ENCODE peak calls at places on chromosomes 4 and X, in nine cellular contexts. B is tibial artery; F is brain microvascular endothelial cell; E is activated CD4-positive, alpha-beta T cell treated with anti-CD3 and anti-CD28 coated beads, Interleukin-2, amount 50 U/mL, for 48 hours; A is M059J; K is HEK293T; O is RPMI8226; C is esophagus squamous epithelium; D is AG09309. M is an unnamed sample.

GRCh38 chr4:16439003-16439402 is 212.7 kb upstream of the TAPT1 start:
- DNase-seq in C (no peak), O (no peak), D (peak; percentile 21), K (no peak), A (no peak), E (no peak), F (peak; percentile 13), B (no peak), M (no peak)

GRCh38 chr4:26753642-26754041 is 107.0 kb upstream of the STIM2 start:
- DNase-seq in F (peak; percentile 36), O (no peak), C (no peak), B (no peak), D (peak; percentile 20), A (no peak), K (peak; percentile 8), E (no peak), M (no peak)

GRCh38 chr4:766152-766515 is 59.8 kb downstream of the CPLX1 start:
- DNase-seq in O (no peak), E (no peak), D (no peak), K (no peak), F (peak; percentile 46), A (peak; percentile 64), B (no peak), C (no peak), M (no peak)

GRCh38 chr4:41221850-41222249 is 7.5 kb upstream of the APBB2 start:
- DNase-seq in O (no peak), K (no peak), F (no peak), B (no peak), D (no peak), E (no peak), A (no peak), C (no peak), M (no peak)

GRCh38 chr4:15001248-15001824 is 945 bp upstream of the CPEB2 start:
- DNase-seq in A (peak; percentile 83), K (peak; percentile 51), O (peak; percentile 55), F (peak; percentile 89), E (peak; percentile 67), D (peak; percentile 86), C (peak; percentile 36), B (peak; percentile 88), M (peak; percentile 52)

GRCh38 chrX:104833401-104833800 is 267.4 kb downstream of the IL1RAPL2 start:
- DNase-seq in K (no peak), A (no peak), F (no peak), O (no peak), D (no peak), E (no peak), B (no peak), C (no peak), M (no peak)

GRCh38 chrX:149910178-149910695 is 19.1 kb upstream of the HSFX4 start:
- DNase-seq in A (peak; percentile 1), O (no peak), K (no peak), F (no peak), C (no peak), D (no peak), E (no peak), B (no peak), M (no peak)

GRCh38 chr4:8726344-8726851 is 133.8 kb downstream of the CPZ start:
- DNase-seq in K (no peak), A (no peak), O (no peak), D (no peak), E (no peak), B (peak; percentile 9), C (no peak), F (no peak), M (no peak)

GRCh38 chr4:144495944-144496343 is 150.0 kb upstream of the HHIP start:
- DNase-seq in A (no peak), C (no peak), O (no peak), B (no peak), K (no peak), D (no peak), E (no peak), F (no peak), M (no peak)

GRCh38 chr4:111959202-111959601 is 186.1 kb upstream of the FAM241A start:
- DNase-seq in O (no peak), K (no peak), A (peak; percentile 87), D (no peak), C (no peak), B (no peak), F (peak; percentile 51), E (no peak), M (no peak)

GRCh38 chrX:12771445-12772069 is 19.7 kb upstream of the PRPS2 start:
- DNase-seq in F (peak; percentile 13), A (no peak), D (no peak), O (peak; percentile 89), K (peak; percentile 77), E (peak; percentile 72), C (no peak), B (peak; percentile 22), M (peak; percentile 68)

GRCh38 chr4:84529169-84529751 is 30.2 kb upstream of the NKX6-1 start:
- DNase-seq in C (no peak), E (no peak), K (peak; percentile 30), D (no peak), O (peak; percentile 51), A (peak; percentile 32), B (no peak), F (no peak), M (no peak)

GRCh38 chr4:26288308-26288982 is 32.4 kb upstream of the RBPJ start:
- DNase-seq in F (peak; percentile 47), B (no peak), C (no peak), O (no peak), K (no peak), D (peak; percentile 11), A (peak; percentile 78), E (peak; percentile 50), M (peak; percentile 21)

GRCh38 chrX:40031861-40032422 is 65.8 kb downstream of the BCOR start:
- DNase-seq in E (no peak), O (no peak), K (no peak), B (no peak), C (no peak), F (no peak), D (no peak), A (peak; percentile 62), M (no peak)

GRCh38 chr4:1026115-1026514 is 14.7 kb downstream of the FGFRL1 start:
- DNase-seq in F (no peak), D (no peak), C (no peak), K (peak; percentile 58), O (peak; percentile 70), E (peak; percentile 77), A (no peak), B (no peak), M (peak; percentile 53)

GRCh38 chr4:184355111-184355604 is 119.2 kb downstream of the IRF2 start:
- DNase-seq in B (peak; percentile 64), F (peak; percentile 87), A (peak; percentile 91), O (peak; percentile 93), C (peak; percentile 3), E (no peak), K (no peak), D (no peak), M (no peak)

GRCh38 chr4:168499241-168499640 is 2.4 kb downstream of the PALLD start:
- DNase-seq in D (no peak), C (no peak), B (no peak), O (no peak), K (no peak), E (no peak), F (no peak), A (no peak), M (no peak)

GRCh38 chr4:22988526-22988925 is 295.8 kb downstream of the GBA3 start:
- DNase-seq in F (no peak), K (no peak), C (no peak), O (no peak), B (no peak), E (no peak), D (no peak), A (no peak), M (no peak)

GRCh38 chrX:96182366-96182765 is 502.3 kb upstream of the DIAPH2 start:
- DNase-seq in D (no peak), K (peak; percentile 13), O (peak; percentile 4), A (no peak), B (no peak), C (no peak), F (peak; percentile 27), E (no peak), M (no peak)

GRCh38 chr4:102562995-102563394 is 61.8 kb downstream of the NFKB1 start:
- DNase-seq in A (no peak), K (no peak), O (no peak), B (no peak), E (no peak), C (no peak), D (no peak), F (no peak), M (no peak)

GRCh38 chrX:25191403-25191802 is 175.6 kb upstream of the ARX start:
- DNase-seq in O (peak; percentile 3), A (no peak), C (no peak), K (peak; percentile 18), E (no peak), B (no peak), D (no peak), F (no peak), M (no peak)

GRCh38 chr4:10656988-10657387 is 27.6 kb downstream of the CLNK start:
- DNase-seq in B (no peak), C (no peak), F (peak; percentile 45), E (no peak), D (no peak), O (no peak), K (no peak), A (peak; percentile 70), M (no peak)

GRCh38 chrX:53262918-53263394 is 18.4 kb downstream of the IQSEC2 start:
- DNase-seq in A (peak; percentile 91), K (no peak), E (peak; percentile 20), D (no peak), C (no peak), F (peak; percentile 44), O (no peak), B (no peak), M (peak; percentile 2)

GRCh38 chr4:152848508-152848907 is 68.8 kb downstream of the ARFIP1 start:
- DNase-seq in B (no peak), E (no peak), F (no peak), C (no peak), O (no peak), D (no peak), K (no peak), A (no peak), M (no peak)

GRCh38 chrX:51860679-51861078 is 32.7 kb upstream of the MAGED1 start:
- DNase-seq in C (no peak), A (peak; percentile 32), O (peak; percentile 2), D (no peak), E (no peak), F (no peak), K (peak; percentile 57), B (no peak), M (no peak)

GRCh38 chrX:111288841-111289240 is 18.6 kb upstream of the CAPN6 start:
- DNase-seq in K (no peak), D (no peak), O (no peak), E (no peak), C (no peak), B (no peak), F (no peak), A (no peak), M (no peak)

GRCh38 chr4:100422911-100423310 is 94.9 kb downstream of the EMCN start:
- DNase-seq in E (no peak), D (no peak), K (no peak), C (no peak), F (no peak), O (no peak), B (no peak), A (no peak), M (no peak)

GRCh38 chrX:154513662-154514204 is 2.3 kb downstream of the FAM3A start:
- DNase-seq in B (no peak), D (no peak), F (no peak), E (no peak), O (no peak), K (no peak), C (no peak), A (no peak), M (no peak)

GRCh38 chr4:156378053-156378665 is 424.5 kb upstream of the CTSO start:
- DNase-seq in O (peak; percentile 15), F (peak; percentile 38), D (no peak), B (no peak), C (no peak), K (peak; percentile 50), E (no peak), A (peak; percentile 43), M (no peak)

GRCh38 chr4:139786494-139787354 is 121.1 kb downstream of the MGST2 start:
- DNase-seq in A (no peak), K (peak; percentile 24), E (no peak), D (no peak), B (no peak), O (no peak), C (no peak), F (no peak), M (no peak)

GRCh38 chrX:48910926-48911406 is 480 bp downstream of the SLC35A2 start:
- DNase-seq in F (peak; percentile 36), K (no peak), B (no peak), E (no peak), C (no peak), D (no peak), A (peak; percentile 42), O (peak; percentile 59), M (no peak)

M was measured in activated naive CD4-positive, alpha-beta T cell treated with Interleukin-2 at 50 U/mL for 16 hours.